ENCODE peak calls at places on chromosomes 7 and 10, in four cellular contexts. E is cardiac muscle cell, U is SJCRH30, G is upper lobe of right lung. Q is an unnamed sample.

GRCh38 chr10:121340176-121340850 is 257.9 kb downstream of the FGFR2 start:
- DNase-seq in U (no peak), G (no peak), E (no peak), Q (no peak)

GRCh38 chr7:117111532-117111931 is 158.2 kb downstream of the ST7 start:
- DNase-seq in G (no peak), E (no peak), U (no peak), Q (no peak)

GRCh38 chr10:18615618-18616017 is 35.8 kb downstream of the NSUN6 start:
- DNase-seq in G (no peak), E (no peak), U (no peak), Q (no peak)

GRCh38 chr10:114520453-114520852 is 116.2 kb upstream of the AFAP1L2 start:
- DNase-seq in U (peak), E (peak), G (no peak), Q (peak)

GRCh38 chr7:118195837-118196474 is 12.0 kb downstream of the LSM8 start:
- DNase-seq in E (peak), G (no peak), U (peak), Q (no peak)

GRCh38 chr7:38410056-38410455 is 136.6 kb upstream of the TARP start:
- DNase-seq in G (no peak), U (no peak), E (no peak), Q (no peak)

GRCh38 chr7:41874206-41874770 is 171.4 kb upstream of the INHBA start:
- DNase-seq in G (no peak), U (no peak), E (no peak), Q (no peak)

GRCh38 chr10:88106348-88106747 is 242.9 kb downstream of the PTEN start:
- DNase-seq in E (no peak), G (no peak), U (no peak), Q (no peak)

GRCh38 chr10:10067644-10068043 is 950.0 kb upstream of the CELF2 start:
- DNase-seq in E (no peak), G (no peak), U (no peak), Q (no peak)

GRCh38 chr10:129093641-129094040 is 373.4 kb upstream of the MGMT start:
- DNase-seq in E (no peak), G (no peak), U (no peak), Q (no peak)

GRCh38 chr10:69498711-69499471 is 47.6 kb downstream of the TSPAN15 start:
- DNase-seq in E (no peak), U (no peak), G (peak), Q (no peak)

GRCh38 chr7:110852156-110852858 is 238.6 kb upstream of the LRRN3 start:
- DNase-seq in G (no peak), U (no peak), E (no peak), Q (peak)

GRCh38 chr7:66751945-66752344 is 11.4 kb downstream of the RABGEF1 start:
- DNase-seq in U (no peak), E (no peak), G (no peak), Q (no peak)

GRCh38 chr7:8822595-8822994 is 389.2 kb downstream of the NXPH1 start:
- DNase-seq in G (no peak), U (no peak), E (no peak), Q (no peak)

GRCh38 chr7:70765651-70766050 is 366.3 kb upstream of the GALNT17 start:
- DNase-seq in G (no peak), U (no peak), E (no peak), Q (no peak)

GRCh38 chr7:70764004-70764691 is 367.8 kb upstream of the GALNT17 start:
- DNase-seq in G (no peak), U (no peak), E (no peak), Q (no peak)

GRCh38 chr7:70766109-70766508 is 365.8 kb upstream of the GALNT17 start:
- DNase-seq in U (no peak), G (no peak), E (no peak), Q (no peak)

GRCh38 chr7:70766694-70767093 is 365.2 kb upstream of the GALNT17 start:
- DNase-seq in G (no peak), U (no peak), E (no peak), Q (no peak)

DNA sequence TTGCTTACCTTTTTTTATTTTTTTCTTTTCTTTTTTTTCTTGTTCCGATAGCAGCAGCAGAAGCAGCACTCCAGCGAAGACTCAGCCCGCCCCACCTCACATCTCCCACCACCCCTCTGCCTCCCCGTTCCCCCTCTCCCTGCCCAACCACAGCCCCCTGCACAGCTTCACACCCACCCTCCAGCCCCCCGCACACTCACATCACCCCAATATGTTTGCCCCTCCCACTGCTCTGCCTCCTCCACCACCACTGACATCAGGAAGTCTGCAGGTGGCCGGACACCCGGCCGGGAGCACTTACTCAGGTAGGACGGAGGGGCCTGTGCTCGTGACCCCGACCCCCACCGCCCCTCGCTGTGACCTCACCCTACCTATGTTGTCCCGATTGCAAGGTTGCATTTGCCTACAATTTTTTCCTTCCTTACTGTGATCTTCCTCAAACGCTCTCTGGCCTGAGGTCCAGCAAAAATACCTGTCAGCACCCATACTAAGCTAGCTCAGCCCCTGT is 367.2 kb upstream of the GALNT17 start:
- DNase-seq in U (no peak), E (no peak), G (no peak), Q (no peak)
- H3K4me3 ChIP-seq in U (no peak), E (no peak), G (no peak), Q (no peak)

DNA sequence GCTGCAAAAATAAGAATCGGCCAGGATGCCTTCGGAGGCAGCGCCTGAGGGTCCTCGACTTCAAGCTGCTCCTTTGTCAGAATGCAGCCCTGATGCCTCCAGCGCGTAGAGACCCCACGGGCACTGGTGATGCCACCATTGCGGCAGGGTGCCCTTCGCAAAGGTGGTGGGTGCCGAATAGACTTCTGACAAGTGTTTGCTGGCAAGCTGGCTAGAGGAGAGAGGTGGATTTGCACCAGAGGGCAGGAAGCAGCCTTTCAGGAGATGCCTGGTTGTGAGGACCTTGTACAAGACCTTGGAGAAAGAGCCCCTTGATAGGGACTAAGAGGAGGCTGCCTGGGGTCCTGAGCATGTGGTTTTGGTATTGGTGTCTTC is 103.2 kb upstream of the PPIF start:
- DNase-seq in U (no peak), E (no peak), G (peak), Q (no peak)
- H3K4me3 ChIP-seq in U (no peak), E (no peak), G (peak), Q (no peak)

GRCh38 chr7:141976524-141977245 is 3.1 kb upstream of the TAS2R38 start:
- DNase-seq in G (no peak), U (no peak), E (no peak), Q (no peak)
- H3K4me3 ChIP-seq in G (no peak), U (no peak), E (no peak), Q (no peak)

GRCh38 chr7:1558841-1559625 is 3.0 kb upstream of the TMEM184A start:
- DNase-seq in U (no peak), G (peak), E (no peak), Q (no peak)
- H3K4me3 ChIP-seq in U (no peak), G (no peak), E (no peak), Q (no peak)

DNA sequence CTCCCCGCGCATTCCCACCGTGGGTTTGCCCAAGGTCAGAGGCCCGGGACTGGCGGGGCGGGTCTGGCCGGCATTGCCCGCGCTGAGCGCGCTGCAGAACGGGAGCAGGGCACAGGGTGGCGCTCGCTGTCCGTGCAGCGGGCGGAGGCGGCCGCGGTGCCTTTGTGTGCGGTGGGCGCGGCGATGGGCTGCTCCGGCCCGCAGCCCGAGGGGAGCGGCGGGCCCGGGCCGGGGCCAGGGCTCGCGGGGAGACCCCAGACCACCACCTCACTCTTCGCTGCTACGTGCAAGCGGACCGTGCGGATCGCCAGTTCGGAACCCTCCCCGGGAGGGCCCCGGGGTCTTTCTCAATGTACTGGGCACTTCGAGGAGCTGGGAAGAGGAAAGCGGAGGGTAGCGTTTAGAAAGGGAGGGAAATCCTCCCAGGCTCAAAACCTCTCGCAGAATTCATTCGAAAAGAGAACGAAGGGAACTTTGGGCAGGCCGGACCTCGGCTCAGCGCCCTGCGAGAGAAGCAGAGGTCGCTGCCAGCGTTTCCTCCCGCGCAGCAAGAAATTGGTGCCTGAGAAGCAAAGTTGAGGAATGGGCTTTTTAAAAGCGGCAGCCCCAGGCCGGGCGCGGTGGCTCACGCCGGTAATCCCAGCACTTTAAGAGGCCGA is 8.5 kb downstream of the SP8 start:
- DNase-seq in E (peak), G (peak), U (no peak), Q (no peak)
- H3K4me3 ChIP-seq in E (peak), G (peak), U (no peak), Q (peak)

GRCh38 chr7:76294344-76295024 is 8.0 kb upstream of the HSPB1 start:
- DNase-seq in G (peak), E (peak), U (peak), Q (no peak)

GRCh38 chr7:76296743-76297740 is 5.4 kb upstream of the HSPB1 start:
- DNase-seq in U (no peak), E (peak), G (peak), Q (no peak)

GRCh38 chr7:76293407-76293901 is 9.0 kb upstream of the HSPB1 start:
- DNase-seq in E (no peak), U (no peak), G (no peak), Q (no peak)

GRCh38 chr7:76291346-76292205 is 10.9 kb upstream of the HSPB1 start:
- DNase-seq in U (peak), G (peak), E (peak), Q (peak)

GRCh38 chr7:76292206-76292573 is 10.3 kb upstream of the HSPB1 start:
- DNase-seq in E (no peak), G (peak), U (no peak), Q (no peak)
- H3K4me3 ChIP-seq in E (no peak), G (peak), U (peak), Q (peak)